ENCODE peak calls at places on chromosomes 4 and X, in nine cellular contexts. M, X, J, W, T, G, Q, N and F are unnamed samples.

GRCh38 chrX:37060999-37061398 is 52.8 kb downstream of the FAM47C start:
- DNase-seq in M (peak), X (peak), J (peak), W (peak), T (peak), G (peak), Q (peak), N (peak), F (peak)

GRCh38 chr4:6222761-6223292 is 22.5 kb upstream of the JAKMIP1 start:
- DNase-seq in M (no peak), X (peak), J (no peak), W (peak), T (peak), G (peak), Q (no peak), N (no peak), F (peak)

GRCh38 chr4:159269143-159269542 is 166.3 kb downstream of the RAPGEF2 start:
- DNase-seq in M (no peak), X (no peak), J (no peak), W (peak), T (no peak), G (no peak), Q (no peak), N (no peak), F (no peak)

GRCh38 chr4:1693131-1693896 is 9.2 kb upstream of the FAM53A start:
- DNase-seq in M (peak), X (peak), J (peak), W (peak), T (peak), G (peak), Q (peak), N (peak), F (peak)

GRCh38 chr4:74044676-74045075 is 6.2 kb upstream of the CXCL3 start:
- DNase-seq in M (no peak), X (no peak), J (peak), W (no peak), T (no peak), G (peak), Q (no peak), N (no peak), F (no peak)

GRCh38 chrX:6813836-6814370 is 279.0 kb upstream of the VCX3A start:
- DNase-seq in M (no peak), X (no peak), J (no peak), W (no peak), T (peak), G (no peak), Q (no peak), N (no peak), F (peak)

GRCh38 chrX:15579778-15580747 is 20.7 kb downstream of the ACE2 start:
- DNase-seq in M (no peak), X (no peak), J (no peak), W (no peak), T (peak), G (no peak), Q (peak), N (no peak), F (peak)

GRCh38 chrX:23820235-23820782 is 37.3 kb downstream of the SAT1 start:
- DNase-seq in M (peak), X (peak), J (no peak), W (no peak), T (no peak), G (peak), Q (no peak), N (no peak), F (no peak)

GRCh38 chr4:172095161-172095560 is 282.0 kb downstream of the GALNTL6 start:
- DNase-seq in M (no peak), X (no peak), J (no peak), W (no peak), T (no peak), G (no peak), Q (no peak), N (no peak), F (peak)

GRCh38 chrX:147877726-147878125 is 34.0 kb upstream of the FMR1 start:
- DNase-seq in M (no peak), X (no peak), J (no peak), W (no peak), T (no peak), G (no peak), Q (no peak), N (no peak), F (no peak)

GRCh38 chr4:112888617-112889016 is 160.8 kb upstream of the ANK2 start:
- DNase-seq in M (no peak), X (no peak), J (no peak), W (no peak), T (no peak), G (no peak), Q (no peak), N (no peak), F (no peak)

GRCh38 chrX:40169193-40170086 is 71.7 kb upstream of the BCOR start:
- DNase-seq in M (peak), X (peak), J (no peak), W (peak), T (peak), G (peak), Q (peak), N (peak), F (peak)

GRCh38 chr4:110622841-110623709 is at the start of gene PITX2:
- DNase-seq in M (no peak), X (peak), J (peak), W (peak), T (peak), G (no peak), Q (peak), N (peak), F (peak)

GRCh38 chr4:51932261-51932660 is 87.9 kb downstream of the LRRC66 start:
- DNase-seq in M (no peak), X (no peak), J (peak), W (no peak), T (no peak), G (no peak), Q (no peak), N (no peak), F (no peak)

GRCh38 chr4:146342600-146343192 is 128.4 kb downstream of the REELD1 start:
- DNase-seq in M (peak), X (no peak), J (peak), W (peak), T (peak), G (peak), Q (peak), N (peak), F (peak)

GRCh38 chr4:2341261-2341841 is 77.1 kb downstream of the ZFYVE28 start:
- DNase-seq in M (no peak), X (no peak), J (no peak), W (no peak), T (no peak), G (no peak), Q (peak), N (no peak), F (no peak)

GRCh38 chr4:3365871-3366842 is 73.3 kb downstream of the RGS12 start:
- DNase-seq in M (no peak), X (no peak), J (no peak), W (peak), T (no peak), G (no peak), Q (no peak), N (no peak), F (no peak)

GRCh38 chrX:2502668-2503519 is 2.1 kb upstream of the DHRSX start:
- DNase-seq in M (no peak), X (no peak), J (peak), W (no peak), T (no peak), G (no peak), Q (peak), N (no peak), F (no peak)

GRCh38 chr4:67014592-67014991 is 530.7 kb downstream of the CENPC start:
- DNase-seq in M (no peak), X (no peak), J (no peak), W (no peak), T (peak), G (no peak), Q (peak), N (no peak), F (peak)

GRCh38 chrX:18542897-18543296 is 117.5 kb downstream of the CDKL5 start:
- DNase-seq in M (no peak), X (no peak), J (no peak), W (no peak), T (no peak), G (no peak), Q (no peak), N (no peak), F (peak)

GRCh38 chr4:84497220-84497834 is 1.8 kb downstream of the NKX6-1 start:
- DNase-seq in M (no peak), X (no peak), J (peak), W (peak), T (peak), G (no peak), Q (no peak), N (no peak), F (peak)

GRCh38 chr4:11548529-11549176 is 120.0 kb upstream of the HS3ST1 start:
- DNase-seq in M (peak), X (peak), J (no peak), W (no peak), T (no peak), G (peak), Q (peak), N (no peak), F (no peak)

GRCh38 chr4:61628727-61629126 is 428.6 kb downstream of the ADGRL3 start:
- DNase-seq in M (no peak), X (no peak), J (no peak), W (no peak), T (no peak), G (no peak), Q (peak), N (no peak), F (no peak)

GRCh38 chr4:15197005-15197404 is 194.7 kb downstream of the CPEB2 start:
- DNase-seq in M (no peak), X (no peak), J (peak), W (peak), T (peak), G (peak), Q (peak), N (no peak), F (peak)

GRCh38 chr4:165288639-165289428 is 38.6 kb upstream of the MSMO1 start:
- DNase-seq in M (no peak), X (no peak), J (peak), W (no peak), T (no peak), G (peak), Q (no peak), N (no peak), F (no peak)

GRCh38 chr4:154348657-154349056 is 142.9 kb downstream of the DCHS2 start:
- DNase-seq in M (no peak), X (no peak), J (no peak), W (no peak), T (peak), G (no peak), Q (no peak), N (peak), F (no peak)

GRCh38 chr4:40055379-40055872 is 1.2 kb upstream of the N4BP2 start:
- DNase-seq in M (no peak), X (no peak), J (no peak), W (no peak), T (no peak), G (no peak), Q (no peak), N (no peak), F (no peak)

GRCh38 chr4:158161561-158162354 is 11.1 kb downstream of the GASK1B start:
- DNase-seq in M (no peak), X (peak), J (peak), W (no peak), T (no peak), G (peak), Q (peak), N (no peak), F (peak)

GRCh38 chr4:1010522-1011021 is 854 bp upstream of the FGFRL1 start:
- DNase-seq in M (no peak), X (peak), J (peak), W (no peak), T (peak), G (peak), Q (peak), N (peak), F (peak)

GRCh38 chrX:80766916-80767315 is 42.8 kb downstream of the BRWD3 start:
- DNase-seq in M (no peak), X (no peak), J (no peak), W (no peak), T (no peak), G (no peak), Q (no peak), N (no peak), F (no peak)

DNA sequence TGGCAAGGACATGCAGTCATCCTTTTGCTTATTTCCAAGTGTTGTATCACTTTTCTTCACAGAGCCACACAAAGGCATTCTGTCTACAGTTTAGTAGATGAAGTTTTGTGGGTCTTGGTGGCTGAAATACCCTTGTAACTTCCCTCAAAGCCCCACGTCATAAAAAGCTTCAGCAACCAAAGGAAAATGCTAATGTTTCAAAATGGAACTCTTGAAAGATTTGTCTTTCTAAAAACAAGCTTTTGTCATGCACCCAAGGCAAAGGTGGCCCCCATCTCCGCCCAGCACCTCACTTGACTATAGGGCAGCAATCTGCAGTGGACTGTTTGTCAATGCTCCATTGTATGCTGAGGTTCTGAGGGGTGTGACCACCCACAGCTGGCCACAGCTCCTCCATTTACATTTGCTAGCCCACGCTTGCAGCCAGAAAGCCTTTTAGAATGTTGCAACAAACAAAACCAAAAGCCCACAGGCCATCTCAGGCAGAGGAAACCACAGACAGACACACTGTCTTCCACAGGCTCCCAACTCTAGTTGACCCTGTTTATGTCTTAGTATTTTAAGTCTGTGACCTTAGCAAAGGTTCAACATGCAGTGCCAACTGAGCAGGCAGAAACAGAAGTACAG is 87.2 kb upstream of the FAM9C start:
- DNase-seq in M (peak), X (no peak), J (no peak), W (no peak), T (peak), G (no peak), Q (no peak), N (no peak), F (no peak)
- TF ChIP-seq EZH2phosphoT487 in M (no peak), X (no peak), J (no peak), W (no peak), T (no peak), G (no peak), Q (no peak), N (no peak), F (no peak)

GRCh38 chr4:76951333-76952033 is 1.9 kb downstream of the SEPTIN11 start:
- DNase-seq in M (no peak), X (no peak), J (peak), W (no peak), T (no peak), G (no peak), Q (no peak), N (no peak), F (no peak)

GRCh38 chr4:76950052-76950845 is 697 bp downstream of the SEPTIN11 start:
- DNase-seq in M (peak), X (no peak), J (peak), W (peak), T (peak), G (peak), Q (peak), N (peak), F (peak)

GRCh38 chr4:76949293-76950051 is at the start of gene SEPTIN11:
- DNase-seq in M (peak), X (peak), J (peak), W (peak), T (peak), G (peak), Q (peak), N (peak), F (peak)

GRCh38 chr4:76952071-76952470 is 2.5 kb downstream of the SEPTIN11 start:
- DNase-seq in M (no peak), X (no peak), J (no peak), W (no peak), T (no peak), G (no peak), Q (no peak), N (no peak), F (no peak)

DNA sequence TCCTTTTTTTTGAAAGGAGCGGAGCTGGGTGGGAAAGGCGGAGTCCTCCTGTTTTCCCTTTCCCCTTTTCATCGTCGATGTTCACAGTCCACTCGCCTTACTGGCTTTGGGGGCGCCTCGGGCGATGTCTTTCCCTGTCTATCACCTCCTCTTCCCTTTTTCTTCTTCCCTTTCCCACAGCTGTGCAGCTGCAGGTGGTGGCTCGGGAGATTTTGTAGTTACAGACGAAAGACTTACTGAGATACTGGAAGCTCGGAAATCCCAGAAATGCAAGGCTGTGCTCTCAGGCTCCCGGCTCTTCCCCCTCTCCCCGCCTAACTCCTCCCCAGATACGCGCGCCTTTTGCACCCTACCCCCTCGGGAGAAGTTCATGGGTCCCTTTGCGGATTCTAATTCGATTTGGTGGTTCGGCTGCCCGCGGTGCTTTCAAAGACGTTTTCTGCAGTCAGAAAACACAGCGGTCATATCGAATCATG is 1.3 kb downstream of the SEPTIN11 start:
- DNase-seq in M (peak), X (no peak), J (peak), W (peak), T (peak), G (peak), Q (peak), N (peak), F (peak)
- TF ChIP-seq EZH2phosphoT487 in M (no peak), X (no peak), J (no peak), W (no peak), T (no peak), G (no peak), Q (no peak), N (no peak), F (no peak)

GRCh38 chrX:43750248-43750676 is 94.2 kb downstream of the MAOA start:
- DNase-seq in M (peak), X (peak), J (peak), W (peak), T (peak), G (peak), Q (peak), N (peak), F (peak)
- TF ChIP-seq EZH2phosphoT487 in M (no peak), X (no peak), J (no peak), W (no peak), T (no peak), G (no peak), Q (no peak), N (no peak), F (no peak)

DNA sequence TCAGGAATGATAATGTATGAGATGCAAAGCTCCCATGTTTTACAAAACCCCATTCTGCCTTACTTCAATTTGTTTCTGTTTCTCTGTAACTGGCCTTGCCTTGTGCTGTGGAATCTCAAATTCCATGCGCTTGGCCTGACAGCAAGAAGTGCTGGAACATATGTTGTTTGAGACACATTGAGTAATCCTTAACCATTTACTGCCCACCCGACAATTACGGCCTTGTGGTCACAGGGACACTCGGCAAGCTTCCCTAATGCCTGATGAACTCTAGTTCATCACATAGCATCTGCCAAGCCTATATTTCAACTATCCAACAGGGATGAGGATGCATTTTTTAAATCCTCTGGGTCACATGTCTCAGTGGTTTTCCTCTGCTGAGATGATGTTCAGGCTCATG is 226.4 kb upstream of the CASK start:
- DNase-seq in M (no peak), X (no peak), J (no peak), W (no peak), T (no peak), G (no peak), Q (peak), N (no peak), F (no peak)
- TF ChIP-seq EZH2phosphoT487 in M (no peak), X (no peak), J (no peak), W (no peak), T (no peak), G (no peak), Q (no peak), N (no peak), F (no peak)

DNA sequence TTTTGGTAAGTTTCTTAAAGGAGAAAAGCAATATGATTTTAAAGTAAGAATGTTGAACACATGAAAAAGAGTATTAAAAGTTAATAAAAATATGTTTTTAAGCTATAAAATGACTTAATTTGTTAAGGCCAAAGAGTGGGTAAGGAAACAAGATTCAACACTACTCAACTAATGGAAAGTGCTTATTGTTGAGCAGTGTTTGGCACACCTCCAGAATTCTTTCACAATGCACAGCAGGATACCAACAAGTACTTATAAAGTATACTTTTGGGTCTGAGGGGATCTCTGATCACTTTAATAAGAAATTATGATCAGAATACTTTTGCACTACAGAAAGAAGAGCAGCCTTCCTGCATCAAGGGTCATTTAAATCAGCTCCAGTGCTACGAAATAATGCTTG is 5.9 kb downstream of the LAMP2 start:
- DNase-seq in M (no peak), X (no peak), J (peak), W (no peak), T (no peak), G (peak), Q (no peak), N (no peak), F (no peak)
- TF ChIP-seq EZH2phosphoT487 in M (no peak), X (no peak), J (no peak), W (no peak), T (no peak), G (no peak), Q (no peak), N (no peak), F (no peak)

GRCh38 chr4:183504064-183504929 is 561 bp upstream of the ING2 start:
- DNase-seq in M (peak), X (peak), J (peak), W (peak), T (peak), G (peak), Q (peak), N (peak), F (peak)
- TF ChIP-seq EZH2phosphoT487 in M (no peak), X (no peak), J (no peak), W (no peak), T (no peak), G (no peak), Q (no peak), N (no peak), F (no peak)

GRCh38 chrX:9515464-9515863 is 50.6 kb downstream of the TBL1X start:
- DNase-seq in M (no peak), X (no peak), J (no peak), W (no peak), T (no peak), G (no peak), Q (no peak), N (no peak), F (no peak)

GRCh38 chrX:9516635-9517034 is 51.8 kb downstream of the TBL1X start:
- DNase-seq in M (no peak), X (no peak), J (no peak), W (no peak), T (no peak), G (no peak), Q (no peak), N (no peak), F (no peak)

GRCh38 chrX:9518896-9519295 is 54.0 kb downstream of the TBL1X start:
- DNase-seq in M (no peak), X (no peak), J (no peak), W (no peak), T (no peak), G (no peak), Q (no peak), N (no peak), F (no peak)

GRCh38 chrX:9517062-9517461 is 52.2 kb downstream of the TBL1X start:
- DNase-seq in M (no peak), X (no peak), J (no peak), W (no peak), T (no peak), G (no peak), Q (no peak), N (no peak), F (no peak)

GRCh38 chrX:9515973-9516538 is 51.2 kb downstream of the TBL1X start:
- DNase-seq in M (no peak), X (no peak), J (no peak), W (no peak), T (no peak), G (no peak), Q (no peak), N (no peak), F (no peak)
- TF ChIP-seq EZH2phosphoT487 in M (no peak), X (no peak), J (no peak), W (no peak), T (no peak), G (no peak), Q (no peak), N (no peak), F (no peak)